ENCODE peak calls at places on chromosomes 16 and 17, in four cellular contexts. I is SK-N-SH, V is neuronal stem cell, L is hypothalamus. R is an unnamed sample.

GRCh38 chr17:47934856-47935255 is 6.5 kb upstream of the PNPO start:
- DNase-seq in V (no peak), L (no peak), I (no peak), R (no peak)

GRCh38 chr16:75385507-75386152 is 47.7 kb downstream of the CFDP1 start:
- DNase-seq in V (peak), L (no peak), I (peak), R (peak)

GRCh38 chr17:73203788-73204479 is 11.1 kb downstream of the COG1 start:
- DNase-seq in L (no peak), I (no peak), V (no peak), R (no peak)

GRCh38 chr17:11900103-11900502 is 97.2 kb downstream of the ZNF18 start:
- DNase-seq in L (no peak), V (no peak), I (no peak), R (no peak)

GRCh38 chr16:22366889-22367288 is 7.5 kb downstream of the CDR2 start:
- DNase-seq in V (no peak), I (no peak), L (no peak), R (no peak)

GRCh38 chr16:14509675-14510132 is 120.4 kb downstream of the PARN start:
- DNase-seq in V (no peak), L (no peak), I (no peak), R (no peak)

GRCh38 chr16:4894276-4895150 is 42.4 kb downstream of the PPL start:
- DNase-seq in V (no peak), L (no peak), I (peak), R (no peak)

GRCh38 chr17:76382803-76383644 is 1.4 kb upstream of the SPHK1 start:
- DNase-seq in I (peak), L (no peak), V (peak), R (no peak)

GRCh38 chr16:76535-77272 is 1.3 kb upstream of the MPG start:
- DNase-seq in L (no peak), I (no peak), V (no peak), R (peak)

GRCh38 chr17:30379303-30380105 is 777 bp downstream of the CPD start:
- DNase-seq in V (no peak), L (peak), I (peak), R (no peak)

GRCh38 chr17:38745545-38745944 is 2.6 kb downstream of the PCGF2 start:
- DNase-seq in I (no peak), L (no peak), V (no peak), R (no peak)

GRCh38 chr16:4574919-4575705 is 19.0 kb downstream of the C16orf96 start:
- DNase-seq in L (no peak), V (no peak), I (no peak), R (no peak)

GRCh38 chr17:38762231-38762630 is 9.7 kb downstream of the PSMB3 start:
- DNase-seq in I (no peak), L (no peak), V (no peak), R (no peak)

GRCh38 chr17:72514888-72515287 is 394.1 kb downstream of the SOX9 start:
- DNase-seq in L (no peak), V (no peak), I (no peak), R (peak)